ENCODE peak calls at places on chromosomes 6 and 20, in four cellular contexts. One of them, this sample, is unnamed. For H3K27me3, the result is how much of the 10 kb centered on the place peaks cover.

GRCh38 chr20:46893877-46894578 is 615 bp upstream of the EYA2 start:
- DNase-seq in HepG2: no peak
- DNase-seq in K562: no peak
- DNase-seq in SK-N-SH: no peak
- DNase-seq in this sample: no peak

GRCh38 chr20:3010985-3011723 is 32.3 kb upstream of the GNRH2 start:
- DNase-seq in HepG2: no peak
- DNase-seq in K562: no peak
- DNase-seq in SK-N-SH: no peak
- DNase-seq in this sample: no peak

GRCh38 chr20:45833883-45834796 is 541 bp downstream of the SNX21 start:
- DNase-seq in HepG2: peak
- DNase-seq in K562: peak
- DNase-seq in SK-N-SH: peak
- DNase-seq in this sample: no peak

GRCh38 chr6:25564953-25565352 is 87.1 kb upstream of the SCGN start:
- DNase-seq in HepG2: no peak
- DNase-seq in K562: no peak
- DNase-seq in SK-N-SH: no peak
- DNase-seq in this sample: peak

GRCh38 chr20:35257175-35257909 is 20.6 kb downstream of the MMP24OS start:
- DNase-seq in HepG2: no peak
- DNase-seq in K562: no peak
- DNase-seq in SK-N-SH: no peak
- DNase-seq in this sample: no peak

GRCh38 chr20:4102381-4102780 is 87.0 kb upstream of the RNF24 start:
- DNase-seq in HepG2: no peak
- DNase-seq in K562: no peak
- DNase-seq in SK-N-SH: no peak
- DNase-seq in this sample: no peak

GRCh38 chr6:28802417-28803336 is 121.1 kb downstream of the TRIM27 start:
- DNase-seq in HepG2: peak
- DNase-seq in K562: peak
- DNase-seq in SK-N-SH: no peak
- DNase-seq in this sample: no peak

GRCh38 chr6:79864001-79864400 is 83.4 kb downstream of the ELOVL4 start:
- DNase-seq in HepG2: no peak
- DNase-seq in K562: no peak
- DNase-seq in SK-N-SH: no peak
- DNase-seq in this sample: no peak

GRCh38 chr6:12345694-12346058 is 55.5 kb downstream of the EDN1 start:
- DNase-seq in HepG2: no peak
- DNase-seq in K562: no peak
- DNase-seq in SK-N-SH: no peak
- DNase-seq in this sample: no peak

GRCh38 chr6:107977283-107977682 is 19.3 kb upstream of the SEC63 start:
- DNase-seq in HepG2: no peak
- DNase-seq in K562: no peak
- DNase-seq in SK-N-SH: peak
- DNase-seq in this sample: no peak

GRCh38 chr6:13788820-13789219 is 25.5 kb downstream of the MCUR1 start:
- DNase-seq in HepG2: no peak
- DNase-seq in K562: no peak
- DNase-seq in SK-N-SH: no peak
- DNase-seq in this sample: no peak

GRCh38 chr6:47423087-47423486 is 54.5 kb upstream of the CD2AP start:
- DNase-seq in HepG2: no peak
- DNase-seq in K562: no peak
- DNase-seq in SK-N-SH: no peak
- DNase-seq in this sample: no peak

GRCh38 chr6:82078286-82078908 is 169.1 kb downstream of the IBTK start:
- DNase-seq in HepG2: no peak
- DNase-seq in K562: no peak
- DNase-seq in SK-N-SH: no peak
- DNase-seq in this sample: no peak

GRCh38 chr6:30513451-30513850 is 24.1 kb downstream of the HLA-E start:
- DNase-seq in HepG2: no peak
- DNase-seq in K562: no peak
- DNase-seq in SK-N-SH: no peak
- DNase-seq in this sample: no peak

GRCh38 chr20:57395111-57395959 is 4.1 kb downstream of the RBM38 start:
- DNase-seq in HepG2: no peak
- DNase-seq in K562: no peak
- DNase-seq in SK-N-SH: no peak
- DNase-seq in this sample: no peak

GRCh38 chr6:156795825-156796224 is 18.6 kb downstream of the ARID1B start:
- DNase-seq in HepG2: no peak
- DNase-seq in K562: no peak
- DNase-seq in SK-N-SH: peak
- DNase-seq in this sample: no peak

GRCh38 chr6:168715643-168716481 is 274.9 kb downstream of the SMOC2 start:
- DNase-seq in HepG2: no peak
- DNase-seq in K562: no peak
- DNase-seq in SK-N-SH: no peak
- DNase-seq in this sample: no peak

GRCh38 chr20:41201760-41202159 is 64.4 kb downstream of the PLCG1 start:
- DNase-seq in HepG2: no peak
- DNase-seq in K562: no peak
- DNase-seq in SK-N-SH: no peak
- DNase-seq in this sample: no peak

GRCh38 chr6:151647871-151648639 is 154.2 kb downstream of the CCDC170 start:
- DNase-seq in HepG2: peak
- DNase-seq in K562: no peak
- DNase-seq in SK-N-SH: no peak
- DNase-seq in this sample: no peak

GRCh38 chr6:139014945-139015344 is 13.6 kb upstream of the ABRACL start:
- DNase-seq in HepG2: no peak
- DNase-seq in K562: no peak
- DNase-seq in SK-N-SH: no peak
- DNase-seq in this sample: no peak

GRCh38 chr6:13615802-13616140 is 636 bp downstream of the NOL7 start:
- DNase-seq in HepG2: no peak
- DNase-seq in K562: peak
- DNase-seq in SK-N-SH: peak
- DNase-seq in this sample: peak

GRCh38 chr6:7166410-7167293 is 58.9 kb downstream of the RREB1 start:
- DNase-seq in HepG2: no peak
- DNase-seq in K562: peak
- DNase-seq in SK-N-SH: no peak
- DNase-seq in this sample: peak

GRCh38 chr6:149079456-149079855 is 238.1 kb upstream of the TAB2 start:
- DNase-seq in HepG2: no peak
- DNase-seq in K562: no peak
- DNase-seq in SK-N-SH: no peak
- DNase-seq in this sample: no peak

GRCh38 chr6:118295336-118295735 is 252.8 kb upstream of the PLN start:
- DNase-seq in HepG2: no peak
- DNase-seq in K562: no peak
- DNase-seq in SK-N-SH: no peak
- DNase-seq in this sample: no peak

DNA sequence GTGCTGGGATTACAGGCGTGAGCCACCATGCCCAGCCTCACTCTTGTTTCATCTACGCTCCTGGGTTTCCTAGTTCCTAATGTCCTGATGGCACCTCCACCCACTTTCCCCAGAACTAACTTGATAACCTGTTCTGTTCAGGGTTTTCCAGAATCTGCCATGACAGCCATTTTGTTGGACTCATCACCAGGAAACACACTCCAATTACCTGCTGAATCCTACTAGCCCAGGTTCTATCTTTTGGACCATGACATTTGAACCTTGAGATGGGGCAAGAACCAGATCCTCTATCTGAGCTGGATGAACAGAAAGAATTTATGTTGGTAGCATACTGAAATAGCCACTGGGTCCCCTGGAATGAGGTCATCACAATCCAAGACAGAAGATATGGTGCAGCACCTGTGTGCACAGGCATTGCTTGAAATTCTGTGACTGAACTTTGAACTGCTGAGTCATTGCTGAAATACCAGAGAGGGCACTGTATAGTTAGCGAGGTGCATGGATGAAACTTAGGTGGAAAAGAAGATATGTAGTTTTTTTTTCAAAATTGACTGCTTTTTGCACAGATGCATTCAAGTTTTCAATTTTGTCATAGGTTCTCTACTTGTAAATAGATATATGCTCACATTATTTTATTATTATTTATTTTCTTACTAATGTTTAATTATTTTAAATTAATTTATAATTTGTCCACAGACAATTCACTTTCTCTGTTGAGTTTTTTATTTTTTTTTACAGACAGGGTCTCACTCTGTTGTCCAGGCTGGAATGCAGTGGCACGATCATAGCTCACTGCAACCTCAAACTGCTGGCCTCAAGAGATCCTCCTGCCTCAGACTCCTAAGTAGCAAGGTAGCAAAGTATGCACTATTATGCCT is 42.8 kb upstream of the TASP1 start:
- DNase-seq in HepG2: peak
- DNase-seq in K562: no peak
- DNase-seq in SK-N-SH: no peak
- DNase-seq in this sample: no peak
- TF ChIP-seq REST in HepG2: no peak
- TF ChIP-seq REST in K562: no peak
- TF ChIP-seq REST in SK-N-SH: no peak
- TF ChIP-seq REST in this sample: no peak

GRCh38 chr6:2168480-2168879 is 76.9 kb downstream of the GMDS start:
- DNase-seq in HepG2: no peak
- DNase-seq in K562: no peak
- DNase-seq in SK-N-SH: no peak
- DNase-seq in this sample: no peak

GRCh38 chr6:2166717-2167116 is 78.7 kb downstream of the GMDS start:
- DNase-seq in HepG2: no peak
- DNase-seq in K562: no peak
- DNase-seq in SK-N-SH: no peak
- DNase-seq in this sample: no peak

GRCh38 chr6:2162089-2162465 is 83.3 kb downstream of the GMDS start:
- DNase-seq in HepG2: no peak
- DNase-seq in K562: no peak
- DNase-seq in SK-N-SH: no peak
- DNase-seq in this sample: no peak

GRCh38 chr6:2164481-2164880 is 80.9 kb downstream of the GMDS start:
- DNase-seq in HepG2: no peak
- DNase-seq in K562: no peak
- DNase-seq in SK-N-SH: no peak
- DNase-seq in this sample: no peak

DNA sequence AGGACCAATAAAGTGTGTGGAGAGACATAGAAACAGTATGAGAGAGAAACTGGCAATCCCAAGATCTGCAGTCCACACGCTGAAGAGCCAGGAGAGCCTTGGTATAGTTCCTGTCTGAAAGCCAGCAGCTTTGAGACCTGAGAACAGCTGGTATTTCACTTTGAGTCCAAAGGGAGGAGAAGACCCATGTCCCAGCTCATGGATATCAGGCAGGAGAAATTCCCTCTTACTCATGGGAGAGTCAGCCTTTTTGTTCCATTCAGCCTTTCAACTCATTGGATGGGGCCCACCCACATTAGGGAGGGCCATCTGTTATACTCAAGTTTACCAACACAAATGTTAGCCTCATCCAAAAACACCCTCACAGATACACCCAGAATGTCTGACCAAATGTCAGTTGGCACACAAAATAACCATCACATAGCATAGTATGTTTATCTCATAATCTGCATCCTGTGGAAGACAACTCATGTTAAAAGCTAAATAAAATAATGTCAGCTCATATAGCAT is 80.1 kb downstream of the GMDS start:
- DNase-seq in HepG2: no peak
- DNase-seq in K562: no peak
- DNase-seq in SK-N-SH: no peak
- DNase-seq in this sample: no peak
- TF ChIP-seq GABPA in HepG2: no peak
- TF ChIP-seq GABPA in K562: no peak
- TF ChIP-seq GABPA in SK-N-SH: no peak
- TF ChIP-seq GABPA in this sample: no peak

GRCh38 chr20:59733326-59733725 is 129.0 kb downstream of the PHACTR3 start:
- DNase-seq in HepG2: no peak
- DNase-seq in K562: no peak
- DNase-seq in SK-N-SH: no peak
- DNase-seq in this sample: no peak
- H3K27me3 ChIP-seq in HepG2: under half
- H3K27me3 ChIP-seq in K562: under half
- H3K27me3 ChIP-seq in SK-N-SH: under half
- H3K27me3 ChIP-seq in this sample: under half

GRCh38 chr6:111610548-111611172 is 5.0 kb upstream of the TRAF3IP2 start:
- DNase-seq in HepG2: peak
- DNase-seq in K562: no peak
- DNase-seq in SK-N-SH: no peak
- DNase-seq in this sample: no peak
- TF ChIP-seq REST in HepG2: no peak
- TF ChIP-seq REST in K562: no peak
- TF ChIP-seq REST in SK-N-SH: no peak
- TF ChIP-seq REST in this sample: no peak

GRCh38 chr6:49082611-49083010 is 380.4 kb downstream of the MMUT start:
- DNase-seq in HepG2: no peak
- DNase-seq in K562: no peak
- DNase-seq in SK-N-SH: no peak
- DNase-seq in this sample: no peak
- TF ChIP-seq GABPA in HepG2: no peak
- TF ChIP-seq GABPA in K562: no peak
- TF ChIP-seq GABPA in SK-N-SH: no peak
- TF ChIP-seq GABPA in this sample: no peak

GRCh38 chr6:137486388-137486787 is 7.8 kb downstream of the OLIG3 start:
- DNase-seq in HepG2: no peak
- DNase-seq in K562: no peak
- DNase-seq in SK-N-SH: no peak
- DNase-seq in this sample: no peak
- H3K27me3 ChIP-seq in HepG2: under half
- H3K27me3 ChIP-seq in K562: under half
- H3K27me3 ChIP-seq in SK-N-SH: under half
- H3K27me3 ChIP-seq in this sample: half or more

GRCh38 chr20:42705550-42705949 is 484.2 kb downstream of the PTPRT start:
- DNase-seq in HepG2: no peak
- DNase-seq in K562: no peak
- DNase-seq in SK-N-SH: no peak
- DNase-seq in this sample: no peak
- TF ChIP-seq REST in HepG2: no peak
- TF ChIP-seq REST in K562: no peak
- TF ChIP-seq REST in SK-N-SH: no peak
- TF ChIP-seq REST in this sample: no peak

This sample was measured in HL-60.